ENCODE peak calls at places on chromosome 15, in six cellular contexts. W, B, P, N, Z and A are unnamed samples.
A peak's percentile ranks its signal among the peaks of the same experiment; 100 is the strongest.

GRCh38 chr15:82184355-82184754 is 78.2 kb downstream of the EFL1 start:
- DNase-seq in B (no peak), Z (no peak), W (no peak), N (no peak), P (no peak), A (no peak)

GRCh38 chr15:100849021-100849831 is 30.4 kb upstream of the ALDH1A3 start:
- DNase-seq in N (peak; percentile 18), W (peak; percentile 66), P (peak; percentile 7), B (peak; percentile 53), Z (peak; percentile 67), A (peak; percentile 74)

GRCh38 chr15:45573961-45574629 is 13.1 kb upstream of the BLOC1S6 start:
- DNase-seq in B (peak; percentile 5), P (no peak), W (no peak), Z (peak; percentile 56), N (no peak), A (peak; percentile 55)

GRCh38 chr15:65796610-65797012 is 4.5 kb upstream of the DENND4A start:
- DNase-seq in W (no peak), P (peak; percentile 37), N (no peak), Z (no peak), B (peak; percentile 65), A (no peak)

GRCh38 chr15:66734961-66735908 is 33.2 kb downstream of the SMAD6 start:
- DNase-seq in P (no peak), W (no peak), Z (no peak), B (no peak), N (no peak), A (no peak)

GRCh38 chr15:57505949-57506391 is 85.7 kb upstream of the MYZAP start:
- DNase-seq in N (no peak), B (peak; percentile 57), W (no peak), P (peak; percentile 77), Z (no peak), A (no peak)

GRCh38 chr15:69016021-69016595 is 1.6 kb downstream of the NOX5 start:
- DNase-seq in Z (no peak), P (no peak), B (no peak), N (no peak), W (no peak), A (no peak)

GRCh38 chr15:67945951-67946700 is 106.3 kb upstream of the RNU6-1 start:
- DNase-seq in B (peak; percentile 12), N (no peak), W (no peak), Z (no peak), P (peak; percentile 26), A (peak; percentile 24)

GRCh38 chr15:77446840-77447390 is 26.2 kb downstream of the HMG20A start:
- DNase-seq in W (no peak), N (no peak), P (no peak), B (no peak), Z (no peak), A (no peak)

GRCh38 chr15:101014921-101015841 is 96.0 kb downstream of the LRRK1 start:
- DNase-seq in B (peak; percentile 52), N (peak; percentile 53), W (peak; percentile 74), Z (peak; percentile 83), P (peak; percentile 45), A (peak; percentile 79)

GRCh38 chr15:57323299-57323805 is 53.0 kb upstream of the CGNL1 start:
- DNase-seq in B (no peak), Z (no peak), W (no peak), P (no peak), N (no peak), A (no peak)

GRCh38 chr15:58438956-58439355 is 7.2 kb downstream of the LIPC start:
- DNase-seq in P (peak; percentile 36), B (peak; percentile 67), W (peak; percentile 49), N (peak; percentile 5), Z (peak; percentile 29), A (peak; percentile 64)

GRCh38 chr15:45630958-45631691 is 3.7 kb upstream of the SQOR start:
- DNase-seq in B (peak; percentile 96), P (peak; percentile 84), N (no peak), W (no peak), Z (no peak), A (no peak)

GRCh38 chr15:70025413-70026296 is 72.1 kb downstream of the TLE3 start:
- DNase-seq in W (no peak), B (peak; percentile 54), N (no peak), Z (no peak), P (no peak), A (no peak)

GRCh38 chr15:69627548-69628158 is 175.0 kb downstream of the RPLP1 start:
- DNase-seq in P (no peak), W (no peak), Z (no peak), B (no peak), N (no peak), A (no peak)

GRCh38 chr15:70336425-70337009 is 238.8 kb upstream of the TLE3 start:
- DNase-seq in B (no peak), N (no peak), W (no peak), P (no peak), Z (no peak), A (no peak)

GRCh38 chr15:95162069-95162468 is 930.7 kb downstream of the MCTP2 start:
- DNase-seq in Z (no peak), P (peak; percentile 14), N (no peak), B (peak; percentile 85), W (no peak), A (no peak)

GRCh38 chr15:72835289-72835890 is 51.8 kb upstream of the ADPGK start:
- DNase-seq in N (no peak), W (no peak), B (no peak), Z (peak; percentile 42), P (no peak), A (peak; percentile 7)
- TF ChIP-seq CTCF in N (no peak), W (no peak), B (peak; percentile 40), Z (peak; percentile 34), P (peak; percentile 66), A (no peak)

DNA sequence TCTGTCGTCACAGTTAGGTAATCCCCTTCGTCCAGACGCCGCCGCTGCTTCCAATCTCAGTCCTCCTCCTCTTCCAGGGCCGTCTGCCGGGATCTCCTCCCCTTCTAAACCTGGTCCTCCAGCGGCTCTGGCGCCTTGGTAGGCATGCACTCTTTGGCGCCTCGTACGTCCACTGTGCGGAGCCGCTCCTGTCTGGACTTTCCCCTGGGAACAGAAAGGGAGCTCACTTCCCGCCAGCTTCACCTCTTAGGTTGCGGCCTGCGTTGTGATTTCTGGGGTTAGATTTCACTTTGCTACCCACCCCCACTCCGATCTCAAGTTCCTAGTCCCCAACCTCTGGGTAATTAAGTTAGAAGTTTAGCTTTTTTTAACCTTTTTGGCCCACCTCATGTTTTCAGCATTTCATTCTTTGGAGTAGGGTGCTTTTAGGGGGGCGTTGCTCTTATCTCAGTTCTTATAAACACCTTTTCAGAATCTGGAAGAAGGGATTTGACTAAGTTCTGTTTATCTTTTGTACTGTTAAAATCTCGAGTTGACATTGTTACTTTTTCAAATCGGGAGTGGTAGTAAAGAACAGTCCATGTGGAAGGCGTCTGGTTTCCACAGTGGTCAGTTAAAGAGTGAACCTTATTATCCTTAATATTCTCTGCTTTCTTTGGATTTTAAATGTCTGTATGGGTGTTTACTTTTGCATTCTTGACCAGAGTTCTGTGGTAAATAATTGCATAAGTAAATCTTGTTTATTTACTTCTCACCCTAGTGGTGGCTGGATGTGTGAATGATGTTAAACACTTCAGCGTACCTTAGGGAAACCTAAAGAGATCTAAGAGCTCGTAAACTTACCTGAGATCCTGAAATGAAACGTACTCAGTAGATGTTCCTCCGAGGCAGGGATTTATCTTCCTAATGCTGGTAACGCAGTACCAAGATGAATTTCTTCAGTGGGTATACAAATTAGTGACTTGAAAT is 611 bp downstream of the CTDSPL2 start:
- DNase-seq in W (no peak), N (no peak), Z (peak; percentile 71), P (no peak), B (peak; percentile 7), A (no peak)
- TF ChIP-seq CTCF in W (no peak), N (peak; percentile 25), Z (no peak), P (no peak), B (peak; percentile 21), A (no peak)

GRCh38 chr15:52162876-52163275 is 28.3 kb downstream of the GNB5 start:
- DNase-seq in N (no peak), P (no peak), B (no peak), Z (no peak), W (no peak), A (no peak)

GRCh38 chr15:52161406-52161966 is 29.7 kb downstream of the GNB5 start:
- DNase-seq in P (no peak), W (no peak), B (no peak), Z (no peak), N (no peak), A (no peak)

GRCh38 chr15:52162260-52162659 is 28.9 kb downstream of the GNB5 start:
- DNase-seq in N (no peak), W (no peak), Z (no peak), P (no peak), B (peak; percentile 15), A (no peak)

GRCh38 chr15:52164631-52165265 is 26.4 kb downstream of the GNB5 start:
- DNase-seq in N (no peak), Z (no peak), B (peak; percentile 46), W (no peak), P (no peak), A (no peak)

GRCh38 chr15:52163321-52164190 is 27.6 kb downstream of the GNB5 start:
- DNase-seq in Z (peak; percentile 53), P (no peak), N (no peak), B (no peak), W (no peak), A (peak; percentile 52)
- TF ChIP-seq CTCF in Z (peak; percentile 31), P (peak; percentile 49), N (peak; percentile 19), B (peak; percentile 16), W (peak; percentile 13), A (no peak)

DNA sequence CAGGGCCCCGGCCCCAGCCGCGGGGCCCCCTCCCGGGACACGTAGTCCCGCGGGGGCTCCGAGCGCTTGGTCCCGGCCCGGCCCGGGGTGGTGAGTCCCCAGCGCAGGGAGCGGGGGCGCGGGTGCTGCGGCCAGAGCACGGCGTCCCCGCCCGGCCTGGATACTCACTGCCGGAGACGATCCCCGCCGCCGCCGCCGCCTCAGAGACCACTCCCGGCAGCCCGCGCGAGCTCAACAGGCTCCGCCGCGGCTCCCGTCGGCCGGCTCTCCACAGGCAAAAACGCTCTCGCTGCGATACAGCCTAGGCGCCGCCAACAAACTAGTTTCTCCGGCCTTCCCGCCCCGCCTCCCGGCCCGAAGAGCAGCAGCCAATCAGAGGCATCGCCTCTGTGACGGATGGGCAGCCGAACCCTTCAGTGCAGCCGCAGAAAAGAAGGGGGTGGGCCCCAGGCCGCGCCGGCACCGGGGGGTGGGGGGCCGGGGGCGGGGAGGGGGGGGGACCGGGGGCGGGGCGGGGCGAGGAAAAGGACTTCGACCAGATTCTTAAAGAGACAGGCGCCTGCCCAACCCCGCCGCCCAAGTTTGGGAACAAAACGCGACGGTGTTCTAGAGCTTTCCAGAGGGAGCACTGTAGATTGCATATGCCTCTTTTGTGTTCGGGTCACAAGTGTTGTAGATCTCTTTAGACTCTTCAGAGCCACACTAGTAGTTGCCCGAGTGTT is at the start of gene KLHL25:
- DNase-seq in P (peak; percentile 91), W (peak; percentile 99), Z (peak; percentile 93), B (peak; percentile 94), N (peak; percentile 88), A (peak; percentile 93)
- TF ChIP-seq CTCF in P (no peak), W (no peak), Z (no peak), B (no peak), N (no peak), A (no peak)

GRCh38 chr15:33242669-33243191 is 48.2 kb upstream of the FMN1 start:
- DNase-seq in B (peak; percentile 12), N (no peak), Z (no peak), W (no peak), P (peak; percentile 62), A (no peak)
- TF ChIP-seq CTCF in B (peak; percentile 60), N (no peak), Z (peak; percentile 46), W (peak; percentile 24), P (peak; percentile 57), A (peak; percentile 18)